ENCODE peak calls at places on chromosome 10, in six cellular contexts. X is psoas muscle; L is CD4-positive, alpha-beta memory T cell; V is A549; O is colonic mucosa; H is spleen. S is an unnamed sample.

GRCh38 chr10:37489658-37490003 is 364.2 kb downstream of the ANKRD30A start:
- DNase-seq in X (no peak), O (no peak), V (no peak), H (no peak), L (no peak), S (no peak)

GRCh38 chr10:113550365-113550764 is 2.5 kb upstream of the HABP2 start:
- DNase-seq in L (no peak), V (no peak), H (no peak), O (no peak), X (no peak), S (no peak)

GRCh38 chr10:17056781-17057191 is 72.8 kb downstream of the CUBN start:
- DNase-seq in H (no peak), L (no peak), O (no peak), X (no peak), V (no peak), S (no peak)

GRCh38 chr10:89591111-89591795 is 53.8 kb downstream of the PANK1 start:
- DNase-seq in O (no peak), L (no peak), H (no peak), V (no peak), X (peak; percentile 57), S (no peak)

GRCh38 chr10:125127986-125128385 is 32.4 kb downstream of the CTBP2 start:
- DNase-seq in V (no peak), L (no peak), X (peak; percentile 75), O (no peak), H (peak; percentile 22), S (peak; percentile 75)

GRCh38 chr10:11678074-11678793 is 63.9 kb upstream of the ECHDC3 start:
- DNase-seq in H (peak; percentile 82), L (no peak), X (no peak), O (no peak), V (no peak), S (no peak)

GRCh38 chr10:73506491-73506890 is 10.7 kb upstream of the PPP3CB start:
- DNase-seq in O (no peak), L (no peak), V (no peak), X (no peak), H (no peak), S (no peak)

GRCh38 chr10:6271663-6272062 is 68.9 kb downstream of the PFKFB3 start:
- DNase-seq in L (no peak), V (no peak), X (no peak), O (no peak), H (no peak), S (no peak)

GRCh38 chr10:115417585-115418265 is 324.6 kb downstream of the ATRNL1 start:
- DNase-seq in L (no peak), V (peak; percentile 10), H (no peak), X (no peak), O (no peak), S (peak; percentile 3)

GRCh38 chr10:49407552-49408137 is 11.8 kb upstream of the DRGX start:
- DNase-seq in O (peak; percentile 80), L (peak; percentile 58), H (peak; percentile 87), X (peak; percentile 84), V (peak; percentile 85), S (peak; percentile 75)

GRCh38 chr10:563827-564226 is 125.6 kb downstream of the DIP2C start:
- DNase-seq in V (no peak), X (no peak), O (no peak), H (no peak), L (no peak), S (no peak)

GRCh38 chr10:84613336-84614021 is 285.1 kb downstream of the CCSER2 start:
- DNase-seq in O (no peak), V (peak; percentile 41), X (no peak), L (no peak), H (no peak), S (peak; percentile 4)

GRCh38 chr10:58397830-58398229 is 12.6 kb downstream of the TFAM start:
- DNase-seq in H (no peak), X (no peak), V (no peak), L (no peak), O (no peak), S (no peak)

GRCh38 chr10:107341281-107341680 is 176.8 kb upstream of the SORCS1 start:
- DNase-seq in O (no peak), H (no peak), V (no peak), L (no peak), X (no peak), S (no peak)

GRCh38 chr10:24952701-24953349 is 419 bp upstream of the PRTFDC1 start:
- DNase-seq in H (peak; percentile 89), V (peak; percentile 57), X (peak; percentile 63), L (peak; percentile 66), O (peak; percentile 53), S (peak; percentile 40)

GRCh38 chr10:19654576-19654975 is 161.7 kb upstream of the PLXDC2 start:
- DNase-seq in X (no peak), V (no peak), H (no peak), L (no peak), O (no peak), S (no peak)

GRCh38 chr10:114764656-114765055 is 56.9 kb upstream of the FHIP2A start:
- DNase-seq in L (no peak), X (no peak), H (no peak), O (no peak), V (no peak), S (no peak)

GRCh38 chr10:87578799-87579401 is 74.2 kb downstream of the MINPP1 start:
- DNase-seq in H (no peak), V (no peak), L (no peak), X (no peak), O (no peak), S (peak; percentile 90)

GRCh38 chr10:96863922-96864543 is 31.9 kb downstream of the LCOR start:
- DNase-seq in V (peak; percentile 52), H (no peak), L (no peak), X (no peak), O (no peak), S (peak; percentile 99)

GRCh38 chr10:77005901-77006300 is 631.7 kb downstream of the KCNMA1 start:
- DNase-seq in O (no peak), H (no peak), L (no peak), V (no peak), X (no peak), S (no peak)

GRCh38 chr10:126387931-126388911 is at the start of gene ADAM12:
- DNase-seq in O (no peak), H (no peak), V (peak; percentile 18), X (peak; percentile 69), L (peak; percentile 23), S (no peak)

GRCh38 chr10:115355162-115355760 is 262.1 kb downstream of the ATRNL1 start:
- DNase-seq in O (peak; percentile 25), L (no peak), H (no peak), X (no peak), V (peak; percentile 43), S (peak; percentile 45)

GRCh38 chr10:117541909-117542705 is 439 bp upstream of the EMX2 start:
- DNase-seq in O (no peak), V (peak; percentile 52), X (peak; percentile 89), H (no peak), L (no peak), S (peak; percentile 13)

GRCh38 chr10:104325436-104326430 is 12.5 kb downstream of the ITPRIP start:
- DNase-seq in V (no peak), L (no peak), H (peak; percentile 83), O (no peak), X (peak; percentile 71), S (no peak)

GRCh38 chr10:97333351-97333600 is 1.3 kb downstream of the FRAT2 start:
- DNase-seq in V (no peak), H (no peak), L (no peak), O (peak; percentile 48), X (no peak), S (no peak)

GRCh38 chr10:13776861-13777301 is 190.1 kb downstream of the PRPF18 start:
- DNase-seq in L (no peak), V (no peak), X (no peak), O (no peak), H (no peak), S (no peak)

GRCh38 chr10:3495281-3495680 is 289.7 kb downstream of the KLF6 start:
- DNase-seq in H (no peak), V (no peak), L (no peak), O (no peak), X (no peak), S (no peak)
- H3K4me3 ChIP-seq in H (no peak overlapping the region), V (no peak overlapping the region), L (no peak overlapping the region), O (no peak overlapping the region), X (no peak overlapping the region), S (no peak overlapping the region)

GRCh38 chr10:72242675-72243074 is 26.6 kb upstream of the ASCC1 start:
- DNase-seq in X (peak; percentile 81), L (no peak), H (peak; percentile 84), V (no peak), O (no peak), S (no peak)
- H3K4me1 ChIP-seq in X (peaks cover 65% of the 10 kb centered on the region), L (peaks cover 52% of the 10 kb centered on the region), H (peaks cover 76% of the 10 kb centered on the region), V (peaks cover 59% of the 10 kb centered on the region), O (peaks cover 29% of the 10 kb centered on the region), S (peaks cover 26% of the 10 kb centered on the region)

GRCh38 chr10:44340557-44340956 is 44.3 kb downstream of the CXCL12 start:
- DNase-seq in L (no peak), O (no peak), H (no peak), V (no peak), X (no peak), S (no peak)
- H3K27ac ChIP-seq in L (no peak overlapping the region), O (no peak overlapping the region), H (no peak overlapping the region), V (no peak overlapping the region), X (no peak overlapping the region), S (no peak overlapping the region)

DNA sequence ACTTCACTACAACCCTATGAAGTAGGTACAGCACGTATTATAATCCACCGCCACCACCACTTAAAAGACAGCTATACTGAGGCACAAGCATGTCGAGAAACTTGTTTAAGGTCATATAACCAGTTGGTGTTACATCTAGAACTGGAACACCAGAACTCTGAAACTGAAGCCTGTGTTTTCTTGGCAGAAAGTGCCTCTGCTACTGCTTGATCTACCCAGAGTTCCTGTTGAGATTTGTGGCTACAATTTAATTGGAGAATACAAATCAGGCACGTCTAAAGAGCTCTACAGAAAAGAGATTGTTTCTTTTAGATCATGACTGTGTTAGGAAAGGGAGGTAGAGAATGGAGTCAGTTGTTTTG is 4.3 kb upstream of the ADD3 start:
- DNase-seq in X (no peak), H (no peak), L (no peak), O (no peak), V (no peak), S (no peak)
- H3K4me3 ChIP-seq in X (no peak overlapping the region), H (no peak overlapping the region), L (no peak overlapping the region), O (no peak overlapping the region), V (no peak overlapping the region), S (no peak overlapping the region)

DNA sequence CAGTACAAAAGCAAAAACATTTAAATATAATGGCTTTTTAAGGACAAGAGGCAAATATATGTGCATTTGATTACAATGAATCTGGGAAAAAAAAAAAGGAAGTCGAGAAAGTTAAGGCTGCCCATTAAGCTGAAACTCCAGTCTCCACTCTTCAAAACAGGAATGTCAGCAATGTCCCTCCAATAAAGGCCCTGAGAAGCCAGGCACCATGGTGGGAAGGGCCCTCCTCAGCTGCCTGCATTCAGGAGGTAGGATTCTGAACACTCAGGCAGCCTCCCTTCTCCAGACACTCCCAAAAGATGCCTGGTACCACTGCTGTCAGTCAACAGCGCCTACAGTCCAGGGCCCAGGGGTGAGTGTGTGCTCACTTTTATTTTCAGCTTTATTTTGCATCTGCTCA is 121.3 kb upstream of the MGMT start:
- DNase-seq in V (no peak), H (no peak), X (no peak), O (no peak), L (no peak), S (no peak)
- H3K4me1 ChIP-seq in V (no peaks in the 10 kb centered on the region), H (no peaks in the 10 kb centered on the region), X (no peaks in the 10 kb centered on the region), O (no peaks in the 10 kb centered on the region), L (no peaks in the 10 kb centered on the region), S (no peaks in the 10 kb centered on the region)

GRCh38 chr10:61452655-61453641 is at the start of gene TMEM26:
- DNase-seq in L (no peak), H (peak; percentile 82), V (peak; percentile 31), O (peak; percentile 50), X (peak; percentile 63), S (peak; percentile 50)
- H3K27ac ChIP-seq in L (no peak within 1 kb of the TSS), H (peak within 1 kb of the TSS; percentile 73), V (peak within 1 kb of the TSS; percentile 65), O (peak within 1 kb of the TSS; percentile 27), X (no peak within 1 kb of the TSS), S (no peak within 1 kb of the TSS)

S was measured in small intestine.